ENCODE peak calls at places on chromosome 4, in four cellular contexts. One of them, this sample, is unnamed.

GRCh38 chr4:21795091-21795490 is 153.5 kb downstream of the KCNIP4 start:
- DNase-seq in HuH-7.5: no peak
- DNase-seq in endothelial cell: no peak
- DNase-seq in mesenchymal stem cell: peak; percentile 72
- DNase-seq in this sample: peak; percentile 68

GRCh38 chr4:147580396-147580795 is 36.8 kb upstream of the TMEM184C start:
- DNase-seq in HuH-7.5: no peak
- DNase-seq in endothelial cell: no peak
- DNase-seq in mesenchymal stem cell: peak; percentile 47
- DNase-seq in this sample: no peak

GRCh38 chr4:110735691-110736090 is 112.8 kb upstream of the PITX2 start:
- DNase-seq in HuH-7.5: no peak
- DNase-seq in endothelial cell: no peak
- DNase-seq in mesenchymal stem cell: peak; percentile 15
- DNase-seq in this sample: peak; percentile 37

GRCh38 chr4:104870495-104871228 is 276.0 kb upstream of the TET2 start:
- DNase-seq in HuH-7.5: no peak
- DNase-seq in endothelial cell: no peak
- DNase-seq in mesenchymal stem cell: no peak
- DNase-seq in this sample: no peak

GRCh38 chr4:76441881-76442280 is 6.9 kb downstream of the SHROOM3 start:
- DNase-seq in HuH-7.5: no peak
- DNase-seq in endothelial cell: no peak
- DNase-seq in mesenchymal stem cell: no peak
- DNase-seq in this sample: no peak

GRCh38 chr4:186472948-186473347 is 82.4 kb downstream of the MTNR1A start:
- DNase-seq in HuH-7.5: no peak
- DNase-seq in endothelial cell: no peak
- DNase-seq in mesenchymal stem cell: peak; percentile 33
- DNase-seq in this sample: peak; percentile 60

GRCh38 chr4:173264245-173264959 is 69.8 kb downstream of the HMGB2 start:
- DNase-seq in HuH-7.5: no peak
- DNase-seq in endothelial cell: peak; percentile 21
- DNase-seq in mesenchymal stem cell: peak; percentile 60
- DNase-seq in this sample: peak; percentile 41

GRCh38 chr4:23768541-23768940 is 121.3 kb downstream of the PPARGC1A start:
- DNase-seq in HuH-7.5: no peak
- DNase-seq in endothelial cell: no peak
- DNase-seq in mesenchymal stem cell: no peak
- DNase-seq in this sample: no peak

GRCh38 chr4:174324246-174324645 is 40.5 kb downstream of the CEP44 start:
- DNase-seq in HuH-7.5: no peak
- DNase-seq in endothelial cell: no peak
- DNase-seq in mesenchymal stem cell: no peak
- DNase-seq in this sample: no peak

GRCh38 chr4:76301068-76301774 is 5.3 kb upstream of the STBD1 start:
- DNase-seq in HuH-7.5: peak; percentile 42
- DNase-seq in endothelial cell: no peak
- DNase-seq in mesenchymal stem cell: peak; percentile 88
- DNase-seq in this sample: peak; percentile 82

GRCh38 chr4:68630371-68630770 is 40.1 kb downstream of the UGT2B15 start:
- DNase-seq in HuH-7.5: no peak
- DNase-seq in endothelial cell: no peak
- DNase-seq in mesenchymal stem cell: no peak
- DNase-seq in this sample: no peak

GRCh38 chr4:15003891-15004700 is 1.8 kb downstream of the CPEB2 start:
- DNase-seq in HuH-7.5: peak; percentile 51
- DNase-seq in endothelial cell: peak; percentile 54
- DNase-seq in mesenchymal stem cell: peak; percentile 18
- DNase-seq in this sample: no peak

GRCh38 chr4:52659722-52660261 is 691 bp upstream of the USP46 start:
- DNase-seq in HuH-7.5: peak; percentile 85
- DNase-seq in endothelial cell: peak; percentile 42
- DNase-seq in mesenchymal stem cell: peak; percentile 60
- DNase-seq in this sample: peak; percentile 44

GRCh38 chr4:186190456-186191265 is 706 bp upstream of the CYP4V2 start:
- DNase-seq in HuH-7.5: peak; percentile 25
- DNase-seq in endothelial cell: peak; percentile 26
- DNase-seq in mesenchymal stem cell: peak; percentile 43
- DNase-seq in this sample: peak; percentile 24

GRCh38 chr4:104425003-104425402 is 69.7 kb downstream of the CXXC4 start:
- DNase-seq in HuH-7.5: no peak
- DNase-seq in endothelial cell: no peak
- DNase-seq in mesenchymal stem cell: no peak
- DNase-seq in this sample: no peak

GRCh38 chr4:54898941-54899340 is 226.5 kb downstream of the KDR start:
- DNase-seq in HuH-7.5: no peak
- DNase-seq in endothelial cell: no peak
- DNase-seq in mesenchymal stem cell: no peak
- DNase-seq in this sample: no peak

GRCh38 chr4:8304827-8305695 is 35.5 kb downstream of the HTRA3 start:
- DNase-seq in HuH-7.5: no peak
- DNase-seq in endothelial cell: no peak
- DNase-seq in mesenchymal stem cell: no peak
- DNase-seq in this sample: no peak

GRCh38 chr4:1902243-1902642 is 31.1 kb downstream of the NSD2 start:
- DNase-seq in HuH-7.5: no peak
- DNase-seq in endothelial cell: no peak
- DNase-seq in mesenchymal stem cell: no peak
- DNase-seq in this sample: no peak

GRCh38 chr4:41561241-41561640 is 23.3 kb downstream of the LIMCH1 start:
- DNase-seq in HuH-7.5: no peak
- DNase-seq in endothelial cell: no peak
- DNase-seq in mesenchymal stem cell: no peak
- DNase-seq in this sample: no peak

GRCh38 chr4:151931563-151931962 is 170.8 kb upstream of the GATB start:
- DNase-seq in HuH-7.5: no peak
- DNase-seq in endothelial cell: no peak
- DNase-seq in mesenchymal stem cell: no peak
- DNase-seq in this sample: no peak

GRCh38 chr4:74772783-74773182 is 21.5 kb downstream of the BTC start:
- DNase-seq in HuH-7.5: no peak
- DNase-seq in endothelial cell: no peak
- DNase-seq in mesenchymal stem cell: no peak
- DNase-seq in this sample: no peak

GRCh38 chr4:78533854-78534253 is 17.7 kb upstream of the ANXA3 start:
- DNase-seq in HuH-7.5: no peak
- DNase-seq in endothelial cell: no peak
- DNase-seq in mesenchymal stem cell: no peak
- DNase-seq in this sample: no peak